ENCODE peak calls at places on chromosomes 2 and 18, in seven cellular contexts. T, X, E, C, S, D and V are unnamed samples.
A peak's percentile ranks its signal among the peaks of the same experiment; 100 is the strongest.

GRCh38 chr18:70981400-70982140 is 692.7 kb downstream of the SOCS6 start:
- DNase-seq in T (no peak), X (no peak), E (no peak), C (no peak), S (no peak), D (no peak), V (no peak)

GRCh38 chr2:177852389-177852788 is 220.2 kb downstream of the PDE11A start:
- DNase-seq in T (no peak), X (peak; percentile 85), E (no peak), C (no peak), S (no peak), D (no peak), V (peak; percentile 3)

GRCh38 chr18:25076980-25077780 is 274.8 kb downstream of the ZNF521 start:
- DNase-seq in T (no peak), X (peak; percentile 76), E (no peak), C (no peak), S (peak; percentile 71), D (no peak), V (no peak)

GRCh38 chr2:104378853-104379374 is 475.0 kb upstream of the POU3F3 start:
- DNase-seq in T (no peak), X (peak; percentile 38), E (peak; percentile 30), C (peak; percentile 12), S (peak; percentile 77), D (no peak), V (peak; percentile 75)

GRCh38 chr18:49749563-49749962 is 63.8 kb downstream of the ACAA2 start:
- DNase-seq in T (no peak), X (no peak), E (no peak), C (no peak), S (no peak), D (no peak), V (no peak)

GRCh38 chr2:7692657-7693161 is 775.5 kb downstream of the RNF144A start:
- DNase-seq in T (no peak), X (no peak), E (peak; percentile 98), C (no peak), S (no peak), D (peak; percentile 60), V (no peak)

GRCh38 chr2:175414872-175415487 is 233.5 kb upstream of the ATP5MC3 start:
- DNase-seq in T (peak; percentile 54), X (peak; percentile 72), E (peak; percentile 67), C (peak; percentile 55), S (peak; percentile 82), D (peak; percentile 72), V (peak; percentile 77)

GRCh38 chr18:70332694-70333093 is 43.8 kb downstream of the SOCS6 start:
- DNase-seq in T (no peak), X (no peak), E (peak; percentile 68), C (no peak), S (no peak), D (peak; percentile 53), V (no peak)

GRCh38 chr2:147623328-147623727 is 221.5 kb upstream of the ACVR2A start:
- DNase-seq in T (no peak), X (no peak), E (no peak), C (peak; percentile 31), S (no peak), D (peak; percentile 85), V (no peak)

GRCh38 chr18:3015203-3015590 is 2.3 kb upstream of the LPIN2 start:
- DNase-seq in T (peak; percentile 61), X (no peak), E (peak; percentile 89), C (no peak), S (peak; percentile 32), D (peak; percentile 89), V (no peak)

DNA sequence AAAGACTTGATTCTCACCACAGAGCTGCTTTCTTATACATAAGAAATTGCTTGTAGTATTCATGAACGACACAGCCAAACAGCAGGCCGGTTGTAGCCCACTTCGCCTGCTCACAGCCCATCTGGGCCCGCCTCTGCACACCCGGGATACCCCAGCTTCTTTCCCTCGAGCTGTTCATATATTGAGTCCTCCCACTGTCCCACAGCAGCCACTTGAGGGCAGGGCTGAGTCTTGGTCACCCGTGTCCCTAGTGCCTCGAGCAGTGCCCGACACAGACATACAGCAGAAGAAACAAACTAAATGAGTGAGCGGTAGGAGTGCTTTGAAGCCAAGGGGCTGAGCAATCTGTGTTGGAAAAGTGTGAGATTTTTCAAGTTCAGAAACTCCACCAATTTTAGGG is 251.4 kb downstream of the KLHL29 start:
- DNase-seq in T (no peak), X (peak; percentile 49), E (peak; percentile 15), C (no peak), S (no peak), D (peak; percentile 22), V (peak; percentile 54)
- H3K27ac ChIP-seq in T (no peak overlapping the region), X (no peak overlapping the region), E (no peak overlapping the region), C (no peak overlapping the region), S (peak overlapping the region; percentile 82), D (no peak overlapping the region), V (no peak overlapping the region)

DNA sequence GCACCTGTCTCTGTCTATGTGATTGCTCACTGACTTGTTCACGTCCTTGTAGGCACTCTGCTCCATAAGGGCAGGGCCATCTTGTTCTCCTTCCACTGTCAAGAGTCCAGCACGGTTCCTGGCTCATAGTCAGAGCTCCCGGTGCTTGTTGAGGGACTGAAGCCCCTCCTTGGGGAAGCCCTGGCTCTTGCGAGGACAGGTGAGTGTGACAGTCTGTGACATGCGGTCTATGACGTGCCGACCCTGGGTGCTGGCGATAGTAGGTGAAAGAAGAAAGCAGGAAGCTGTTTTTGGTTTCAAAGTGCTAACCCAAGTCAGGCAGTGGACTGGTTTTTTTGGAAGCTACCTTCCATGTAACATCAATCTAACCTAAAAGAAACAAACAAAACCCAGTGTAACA is 18.8 kb downstream of the TSHZ1 start:
- DNase-seq in T (no peak), X (no peak), E (no peak), C (no peak), S (no peak), D (no peak), V (no peak)
- TF ChIP-seq EZH2 in T (no peak), X (no peak), E (no peak), C (no peak), S (no peak), D (no peak), V (no peak)

GRCh38 chr2:162678551-162678950 is 160.0 kb downstream of the KCNH7 start:
- DNase-seq in T (no peak), X (no peak), E (no peak), C (no peak), S (no peak), D (no peak), V (no peak)

GRCh38 chr2:162677476-162677875 is 161.1 kb downstream of the KCNH7 start:
- DNase-seq in T (no peak), X (no peak), E (peak; percentile 1), C (no peak), S (no peak), D (peak; percentile 55), V (no peak)

GRCh38 chr2:162676515-162676914 is 162.1 kb downstream of the KCNH7 start:
- DNase-seq in T (no peak), X (no peak), E (peak; percentile 0), C (peak; percentile 10), S (no peak), D (no peak), V (no peak)
- TF ChIP-seq EZH2phosphoT487 in T (no peak), X (no peak), E (no peak), C (no peak), S (no peak), D (no peak), V (no peak)

GRCh38 chr2:215384710-215385109 is 51.2 kb downstream of the FN1 start:
- DNase-seq in T (no peak), X (no peak), E (no peak), C (no peak), S (no peak), D (no peak), V (no peak)
- H3K27ac ChIP-seq in T (no peak overlapping the region), X (no peak overlapping the region), E (peak overlapping the region; percentile 70), C (no peak overlapping the region), S (no peak overlapping the region), D (no peak overlapping the region), V (no peak overlapping the region)

GRCh38 chr2:136117391-136117841 is 533 bp downstream of the CXCR4 start:
- DNase-seq in T (no peak), X (peak; percentile 82), E (peak; percentile 46), C (peak; percentile 64), S (peak; percentile 71), D (peak; percentile 12), V (peak; percentile 55)
- TF ChIP-seq EZH2 in T (no peak), X (no peak), E (peak; percentile 44), C (no peak), S (no peak), D (no peak), V (peak; percentile 69)